ENCODE peak calls at places on chromosomes 13 and 19, in four cellular contexts. C is pancreas, S is heart right ventricle, V is breast epithelium. O is an unnamed sample.
A peak's percentile ranks its signal among the peaks of the same experiment; 100 is the strongest.

GRCh38 chr19:19946226-19946625 is 45.5 kb downstream of the ZNF93 start:
- DNase-seq in C (no peak), S (no peak), V (no peak), O (no peak)

GRCh38 chr19:35225951-35226350 is 2.6 kb downstream of the FAM187B start:
- DNase-seq in C (no peak), S (no peak), V (no peak), O (no peak)

GRCh38 chr13:111505175-111505777 is 184.8 kb downstream of the TEX29 start:
- DNase-seq in C (no peak), S (no peak), V (peak; percentile 7), O (no peak)

GRCh38 chr13:102380012-102380411 is 21.8 kb downstream of the FGF14 start:
- DNase-seq in C (no peak), S (no peak), V (no peak), O (no peak)

GRCh38 chr19:20999731-21000352 is 20.6 kb upstream of the ZNF430 start:
- DNase-seq in C (peak; percentile 76), S (peak; percentile 91), V (peak; percentile 92), O (peak; percentile 75)

GRCh38 chr13:102147353-102147752 is 254.5 kb downstream of the FGF14 start:
- DNase-seq in C (no peak), S (no peak), V (no peak), O (no peak)

GRCh38 chr19:23774156-23774971 is 15.7 kb upstream of the ZNF681 start:
- DNase-seq in C (no peak), S (no peak), V (no peak), O (no peak)

GRCh38 chr13:81425286-81425685 is 1084.4 kb upstream of the SPRY2 start:
- DNase-seq in C (no peak), S (no peak), V (no peak), O (no peak)

GRCh38 chr19:43777163-43777700 is 3.5 kb downstream of the KCNN4 start:
- DNase-seq in C (no peak), S (no peak), V (no peak), O (no peak)

GRCh38 chr19:3801412-3802096 is 15.4 kb upstream of the MATK start:
- DNase-seq in C (no peak), S (peak; percentile 46), V (no peak), O (no peak)

GRCh38 chr19:35202722-35203674 is 25.5 kb downstream of the FAM187B start:
- DNase-seq in C (no peak), S (no peak), V (no peak), O (no peak)

GRCh38 chr13:114064516-114065140 is 67.8 kb downstream of the RASA3 start:
- DNase-seq in C (no peak), S (peak; percentile 41), V (no peak), O (no peak)

GRCh38 chr13:101785858-101786257 is 333.4 kb downstream of the ITGBL1 start:
- DNase-seq in C (no peak), S (peak; percentile 21), V (no peak), O (no peak)

GRCh38 chr13:28522871-28523270 is 27.9 kb upstream of the FLT1 start:
- DNase-seq in C (no peak), S (no peak), V (no peak), O (no peak)

GRCh38 chr13:111270126-111270525 is 50.3 kb upstream of the TEX29 start:
- DNase-seq in C (no peak), S (no peak), V (no peak), O (no peak)

GRCh38 chr13:109734002-109734785 is 52.2 kb downstream of the IRS2 start:
- DNase-seq in C (no peak), S (no peak), V (no peak), O (no peak)

GRCh38 chr19:40802300-40803169 is 3.5 kb downstream of the EGLN2 start:
- DNase-seq in C (peak; percentile 29), S (peak; percentile 84), V (no peak), O (no peak)

GRCh38 chr13:114313061-114313860 is 1.0 kb upstream of the CHAMP1 start:
- DNase-seq in C (no peak), S (no peak), V (no peak), O (no peak)

GRCh38 chr13:83215627-83216026 is 666.6 kb downstream of the SLITRK1 start:
- DNase-seq in C (no peak), S (no peak), V (no peak), O (peak; percentile 42)

GRCh38 chr13:79468819-79469218 is 12.1 kb upstream of the NDFIP2 start:
- DNase-seq in C (no peak), S (no peak), V (no peak), O (no peak)

DNA sequence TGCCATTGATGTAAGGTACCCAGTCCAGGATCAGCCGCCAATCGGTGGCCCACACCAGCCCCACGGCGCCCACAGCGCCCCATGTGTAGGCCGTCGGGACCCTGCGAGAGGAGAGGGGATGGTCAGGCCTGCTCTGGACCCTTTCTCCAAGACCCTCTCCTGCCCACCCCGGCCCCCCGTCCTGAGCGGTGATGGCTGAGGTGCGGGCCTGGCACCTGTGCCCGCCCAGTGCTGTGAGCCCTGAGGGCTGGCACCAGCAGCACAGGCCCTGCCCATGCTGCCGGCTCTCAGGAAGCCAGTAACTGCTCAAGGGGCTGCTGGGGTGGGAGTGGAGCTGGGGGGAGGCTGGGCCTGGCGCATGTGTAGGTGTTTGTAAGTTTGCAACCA is 5.8 kb downstream of the UQCR11 start:
- DNase-seq in C (no peak), S (no peak), V (no peak), O (no peak)
- H3K27ac ChIP-seq in C (no peak overlapping the region), S (no peak overlapping the region), V (no peak overlapping the region), O (no peak overlapping the region)

DNA sequence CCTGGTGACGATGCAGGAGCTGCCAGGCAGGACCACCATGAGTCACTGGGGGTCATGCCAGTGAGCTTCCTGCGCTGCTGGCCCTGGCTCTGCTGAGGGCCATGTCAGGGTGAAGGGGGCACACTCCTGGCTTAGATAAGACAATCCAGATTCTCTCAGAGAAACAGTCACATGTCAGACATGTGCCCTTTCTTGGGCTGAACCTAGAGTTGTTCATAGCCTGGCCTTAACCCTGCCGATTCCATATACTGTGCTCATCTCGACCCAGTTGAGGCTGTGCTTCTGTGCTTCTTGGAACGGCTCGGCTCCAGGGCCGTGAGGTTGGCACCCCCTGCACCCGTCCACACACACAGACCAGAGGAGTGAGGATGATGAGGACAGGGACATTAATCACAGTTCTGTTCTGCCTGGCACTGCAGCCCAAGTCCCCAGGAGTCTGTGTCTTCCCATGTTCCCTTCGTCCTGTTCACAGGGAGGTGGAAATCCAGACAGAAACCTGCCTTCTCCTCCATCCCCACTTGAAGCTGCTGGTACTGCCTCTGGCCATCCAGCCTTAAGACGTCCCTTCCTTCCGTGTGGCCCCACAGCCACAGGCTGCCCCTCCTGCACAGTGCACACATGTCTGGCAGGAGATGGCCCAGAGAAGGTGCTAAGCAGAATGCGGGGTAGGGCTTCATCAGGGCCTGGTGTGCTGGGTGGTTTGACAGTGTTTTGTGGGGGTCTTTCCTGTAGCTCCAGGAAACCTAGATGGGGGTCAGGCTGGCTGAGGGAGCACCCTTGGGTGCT is 50.0 kb downstream of the LYL1 start:
- DNase-seq in C (no peak), S (no peak), V (no peak), O (no peak)
- H3K27me3 ChIP-seq in C (no peaks in the 10 kb centered on the region), S (no peaks in the 10 kb centered on the region), V (no peaks in the 10 kb centered on the region), O (no peaks in the 10 kb centered on the region)

GRCh38 chr19:50206191-50206590 is 2.8 kb downstream of the MYH14 start:
- DNase-seq in C (no peak), S (no peak), V (no peak), O (no peak)
- H3K4me3 ChIP-seq in C (no peak overlapping the region), S (no peak overlapping the region), V (peak overlapping the region; percentile 57), O (no peak overlapping the region)

GRCh38 chr19:55471266-55471665 is 5.2 kb upstream of the ZNF628 start:
- DNase-seq in C (no peak), S (no peak), V (no peak), O (no peak)

GRCh38 chr19:55473201-55473600 is 3.2 kb upstream of the ZNF628 start:
- DNase-seq in C (no peak), S (no peak), V (no peak), O (no peak)

GRCh38 chr19:55473613-55474012 is 2.8 kb upstream of the ZNF628 start:
- DNase-seq in C (no peak), S (no peak), V (no peak), O (no peak)

GRCh38 chr19:55474269-55475265 is 1.9 kb upstream of the ZNF628 start:
- DNase-seq in C (no peak), S (no peak), V (no peak), O (no peak)

GRCh38 chr19:55472463-55472862 is 4.0 kb upstream of the ZNF628 start:
- DNase-seq in C (no peak), S (no peak), V (no peak), O (no peak)
- H3K27ac ChIP-seq in C (no peak overlapping the region), S (no peak overlapping the region), V (no peak overlapping the region), O (no peak overlapping the region)

GRCh38 chr19:57668635-57669034 is at the start of gene ZSCAN4:
- DNase-seq in C (no peak), S (no peak), V (no peak), O (no peak)

GRCh38 chr19:57667220-57667619 is 1.5 kb upstream of the ZSCAN4 start:
- DNase-seq in C (no peak), S (no peak), V (no peak), O (no peak)

GRCh38 chr19:57675881-57676280 is 5.9 kb upstream of the ZNF551 start:
- DNase-seq in C (no peak), S (no peak), V (no peak), O (no peak)

GRCh38 chr19:57672466-57672865 is 3.7 kb downstream of the ZSCAN4 start:
- DNase-seq in C (no peak), S (no peak), V (no peak), O (no peak)

DNA sequence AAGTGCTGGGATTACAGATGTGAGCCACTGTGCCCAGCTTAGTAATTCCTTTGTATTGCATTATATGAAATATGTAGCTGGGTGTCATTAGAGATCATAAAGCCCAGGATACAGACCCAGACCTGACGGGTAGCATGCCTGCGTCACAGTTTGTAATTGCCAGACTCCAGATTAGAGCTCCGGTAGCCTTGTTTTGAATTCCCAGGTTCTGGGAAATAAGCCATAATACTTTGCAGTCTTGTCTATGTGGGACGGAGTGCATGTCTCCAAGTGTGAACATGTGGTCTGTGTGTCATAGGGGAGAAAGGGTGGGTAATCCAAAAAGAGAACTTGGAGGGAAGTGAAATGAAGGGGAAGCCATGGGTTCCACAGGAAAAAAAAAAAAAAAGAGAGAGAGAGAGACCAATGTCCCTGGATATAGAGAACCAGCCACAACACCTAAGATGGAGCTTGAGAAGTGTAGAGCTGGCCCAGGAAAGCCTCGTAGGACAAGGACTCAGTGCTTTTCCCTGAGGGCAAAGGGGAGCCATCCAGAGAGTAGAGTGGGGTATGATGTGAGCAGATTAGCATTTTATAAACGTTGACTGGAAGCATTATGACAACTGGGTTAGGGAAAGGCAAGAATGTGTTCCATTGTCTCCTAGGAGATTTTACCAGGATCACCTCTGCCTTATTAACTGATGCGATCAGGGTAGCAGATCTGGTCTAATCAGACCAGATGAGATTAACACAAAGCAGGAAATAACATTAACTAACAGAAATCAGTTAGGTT is 2.6 kb downstream of the ZSCAN4 start:
- DNase-seq in C (no peak), S (no peak), V (no peak), O (no peak)
- H3K27me3 ChIP-seq in C (no peaks in the 10 kb centered on the region), S (no peaks in the 10 kb centered on the region), V (no peaks in the 10 kb centered on the region), O (no peaks in the 10 kb centered on the region)

DNA sequence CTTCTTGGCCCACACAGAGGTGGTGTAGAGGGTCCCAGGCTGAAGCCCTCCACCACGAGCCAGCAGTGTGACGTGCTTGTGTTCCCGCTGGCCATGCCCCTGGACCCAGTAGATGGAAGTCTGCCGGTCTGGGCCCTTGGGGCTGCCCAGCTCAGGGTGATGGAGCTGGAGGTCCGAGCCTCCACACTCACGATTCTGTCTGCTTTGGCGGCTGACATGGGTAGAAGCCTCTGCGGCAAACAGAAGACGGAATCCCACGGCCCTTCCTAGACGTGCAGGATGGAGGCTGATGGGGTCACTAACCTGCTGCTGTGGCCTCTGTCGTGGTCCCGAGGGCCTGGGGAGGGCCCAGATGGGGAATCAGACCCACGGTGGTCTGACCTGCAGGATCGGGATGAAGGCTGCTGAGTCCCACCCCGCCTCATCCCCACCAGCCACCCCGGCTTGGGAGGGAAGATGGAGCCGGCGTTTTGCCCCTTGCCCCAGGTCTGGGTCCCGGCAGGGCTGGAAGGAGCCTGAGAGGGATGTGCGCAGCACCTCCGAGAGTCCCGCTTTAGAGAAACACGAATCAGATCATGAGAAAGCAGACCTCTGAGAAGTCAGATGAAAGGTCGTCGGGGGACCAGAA is 4.4 kb downstream of the TMEM86B start:
- DNase-seq in C (no peak), S (no peak), V (no peak), O (no peak)
- H3K4me3 ChIP-seq in C (no peak overlapping the region), S (no peak overlapping the region), V (no peak overlapping the region), O (no peak overlapping the region)

O was measured in AG04450.